ENCODE peak calls at places on chromosomes 4 and X, in eight cellular contexts. V, R, Z, S, M, B, G and N are unnamed samples.

GRCh38 chr4:85427123-85427522 is 47.8 kb upstream of the ARHGAP24 start:
- DNase-seq in V (no peak), R (no peak), Z (no peak), S (no peak), M (no peak), B (no peak), G (no peak), N (no peak)

GRCh38 chr4:184913356-184914143 is 87.8 kb upstream of the ACSL1 start:
- DNase-seq in V (no peak), R (no peak), Z (no peak), S (no peak), M (no peak), B (no peak), G (no peak), N (no peak)

GRCh38 chr4:158958489-158959270 is 144.2 kb upstream of the RAPGEF2 start:
- DNase-seq in V (no peak), R (no peak), Z (peak; percentile 3), S (no peak), M (no peak), B (peak; percentile 33), G (no peak), N (no peak)

GRCh38 chrX:146278381-146278780 is 460.8 kb downstream of the SLITRK2 start:
- DNase-seq in V (no peak), R (peak; percentile 3), Z (no peak), S (no peak), M (no peak), B (no peak), G (no peak), N (no peak)

GRCh38 chr4:14855719-14856075 is 146.6 kb upstream of the CPEB2 start:
- DNase-seq in V (no peak), R (no peak), Z (no peak), S (no peak), M (no peak), B (no peak), G (no peak), N (no peak)

GRCh38 chr4:31089815-31090214 is 369.6 kb downstream of the PCDH7 start:
- DNase-seq in V (no peak), R (peak; percentile 96), Z (peak; percentile 42), S (peak; percentile 97), M (no peak), B (no peak), G (no peak), N (no peak)

GRCh38 chrX:29044802-29045201 is 457.6 kb downstream of the IL1RAPL1 start:
- DNase-seq in V (no peak), R (no peak), Z (peak; percentile 29), S (no peak), M (no peak), B (no peak), G (no peak), N (no peak)

GRCh38 chr4:13541720-13542576 is 2.4 kb downstream of the NKX3-2 start:
- DNase-seq in V (no peak), R (peak; percentile 47), Z (no peak), S (no peak), M (no peak), B (peak; percentile 62), G (no peak), N (no peak)

GRCh38 chrX:10615931-10616780 is 4.2 kb downstream of the MID1 start:
- DNase-seq in V (no peak), R (peak; percentile 73), Z (peak; percentile 71), S (no peak), M (no peak), B (peak; percentile 58), G (no peak), N (no peak)

GRCh38 chr4:189143255-189143654 is 797.4 kb upstream of the FRG1 start:
- DNase-seq in V (no peak), R (no peak), Z (no peak), S (peak; percentile 43), M (no peak), B (no peak), G (no peak), N (no peak)

GRCh38 chrX:133953078-133953477 is 32.3 kb downstream of the GPC3 start:
- DNase-seq in V (no peak), R (no peak), Z (no peak), S (no peak), M (no peak), B (no peak), G (no peak), N (no peak)

GRCh38 chrX:6614516-6614915 is 79.6 kb upstream of the VCX3A start:
- DNase-seq in V (no peak), R (no peak), Z (no peak), S (no peak), M (no peak), B (no peak), G (no peak), N (no peak)

GRCh38 chr4:74886490-74886889 is 46.4 kb upstream of the PARM1 start:
- DNase-seq in V (no peak), R (no peak), Z (peak; percentile 43), S (no peak), M (no peak), B (no peak), G (no peak), N (no peak)

GRCh38 chr4:101125045-101125713 is 222.1 kb downstream of the PPP3CA start:
- DNase-seq in V (no peak), R (peak; percentile 26), Z (no peak), S (no peak), M (no peak), B (no peak), G (no peak), N (no peak)

GRCh38 chr4:139889901-139890300 is 224.3 kb downstream of the MGST2 start:
- DNase-seq in V (no peak), R (no peak), Z (no peak), S (no peak), M (no peak), B (no peak), G (no peak), N (no peak)

GRCh38 chr4:139889194-139889762 is 223.7 kb downstream of the MGST2 start:
- DNase-seq in V (no peak), R (no peak), Z (no peak), S (no peak), M (no peak), B (no peak), G (no peak), N (no peak)

GRCh38 chr4:139887378-139887801 is 221.8 kb downstream of the MGST2 start:
- DNase-seq in V (no peak), R (peak; percentile 15), Z (no peak), S (no peak), M (no peak), B (no peak), G (no peak), N (no peak)

GRCh38 chr4:139886798-139887197 is 221.2 kb downstream of the MGST2 start:
- DNase-seq in V (no peak), R (no peak), Z (no peak), S (no peak), M (no peak), B (no peak), G (no peak), N (no peak)

GRCh38 chr4:139887962-139888735 is 222.5 kb downstream of the MGST2 start:
- DNase-seq in V (no peak), R (no peak), Z (no peak), S (no peak), M (no peak), B (no peak), G (no peak), N (no peak)
- H3K27ac ChIP-seq in V (no peak overlapping the region), R (no peak overlapping the region), Z (peak overlapping the region; percentile 2), S (no peak overlapping the region), M (no peak overlapping the region), B (no peak overlapping the region), G (no peak overlapping the region), N (no peak overlapping the region)

GRCh38 chrX:53441531-53442321 is 7.6 kb upstream of the HSD17B10 start:
- DNase-seq in V (peak; percentile 93), R (peak; percentile 90), Z (peak; percentile 74), S (peak; percentile 71), M (peak; percentile 66), B (peak; percentile 84), G (peak; percentile 29), N (no peak)
- H3K27ac ChIP-seq in V (peak overlapping the region; percentile 92), R (peak overlapping the region; percentile 91), Z (no peak overlapping the region), S (peak overlapping the region; percentile 75), M (no peak overlapping the region), B (peak overlapping the region; percentile 76), G (no peak overlapping the region), N (no peak overlapping the region)

DNA sequence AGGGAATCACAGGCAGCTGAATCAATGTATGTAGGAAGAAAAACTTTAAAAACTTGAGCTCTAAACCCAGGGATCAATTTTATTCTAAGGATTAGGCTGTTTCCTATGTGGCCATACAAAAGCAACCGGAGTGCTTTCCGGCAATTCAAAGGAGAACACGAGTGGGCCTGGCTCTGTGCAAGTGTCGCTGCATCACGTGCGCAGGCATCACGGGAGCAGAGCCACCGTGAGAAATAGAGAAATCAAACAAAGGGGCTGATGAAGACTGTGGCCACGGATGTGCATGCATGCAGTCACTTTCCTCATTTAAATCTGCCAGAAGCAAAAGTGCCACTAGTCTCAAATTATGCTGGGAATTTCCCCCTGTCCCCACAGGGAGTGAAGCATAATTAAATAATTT is 196.9 kb downstream of the NSUN7 start:
- DNase-seq in V (no peak), R (no peak), Z (no peak), S (no peak), M (no peak), B (no peak), G (no peak), N (no peak)
- H3K27ac ChIP-seq in V (peak overlapping the region; percentile 9), R (no peak overlapping the region), Z (no peak overlapping the region), S (no peak overlapping the region), M (no peak overlapping the region), B (no peak overlapping the region), G (no peak overlapping the region), N (no peak overlapping the region)

GRCh38 chrX:115583730-115584004 is 22.7 kb downstream of the PLS3 start:
- DNase-seq in V (no peak), R (no peak), Z (no peak), S (no peak), M (no peak), B (no peak), G (no peak), N (no peak)
- H3K27ac ChIP-seq in V (peak overlapping the region; percentile 38), R (no peak overlapping the region), Z (peak overlapping the region; percentile 46), S (no peak overlapping the region), M (no peak overlapping the region), B (no peak overlapping the region), G (no peak overlapping the region), N (peak overlapping the region; percentile 25)

GRCh38 chr4:24211821-24212220 is 322.0 kb upstream of the PPARGC1A start:
- DNase-seq in V (no peak), R (no peak), Z (peak; percentile 73), S (no peak), M (no peak), B (no peak), G (no peak), N (no peak)
- H3K27ac ChIP-seq in V (no peak overlapping the region), R (no peak overlapping the region), Z (no peak overlapping the region), S (no peak overlapping the region), M (no peak overlapping the region), B (no peak overlapping the region), G (no peak overlapping the region), N (no peak overlapping the region)

GRCh38 chr4:90187148-90187884 is 60.1 kb downstream of the CCSER1 start:
- DNase-seq in V (no peak), R (no peak), Z (no peak), S (no peak), M (no peak), B (no peak), G (no peak), N (no peak)
- H3K27ac ChIP-seq in V (no peak overlapping the region), R (no peak overlapping the region), Z (no peak overlapping the region), S (no peak overlapping the region), M (no peak overlapping the region), B (no peak overlapping the region), G (no peak overlapping the region), N (no peak overlapping the region)